ENCODE peak calls at places on chromosomes 2 and 18, in six cellular contexts. One of them, this sample, is unnamed. For H3K4me1, the result is how much of the 10 kb centered on the place peaks cover.

GRCh38 chr2:136185991-136186771 is 68.2 kb upstream of the CXCR4 start:
- DNase-seq in GM12878: no peak
- DNase-seq in SK-N-SH: no peak
- DNase-seq in psoas muscle: no peak
- DNase-seq in spleen: no peak
- DNase-seq in GM23248: peak
- DNase-seq in this sample: no peak

GRCh38 chr2:119068154-119068725 is 90.3 kb downstream of the C1QL2 start:
- DNase-seq in GM12878: no peak
- DNase-seq in SK-N-SH: no peak
- DNase-seq in psoas muscle: no peak
- DNase-seq in spleen: no peak
- DNase-seq in GM23248: no peak
- DNase-seq in this sample: no peak

GRCh38 chr18:42706618-42707017 is 408.9 kb downstream of the RIT2 start:
- DNase-seq in GM12878: no peak
- DNase-seq in SK-N-SH: no peak
- DNase-seq in psoas muscle: no peak
- DNase-seq in spleen: peak
- DNase-seq in GM23248: no peak
- DNase-seq in this sample: peak

GRCh38 chr2:176687944-176688343 is 418.7 kb downstream of the MTX2 start:
- DNase-seq in GM12878: no peak
- DNase-seq in SK-N-SH: no peak
- DNase-seq in psoas muscle: no peak
- DNase-seq in spleen: no peak
- DNase-seq in GM23248: no peak
- DNase-seq in this sample: no peak

GRCh38 chr2:26732446-26732845 is 31.6 kb upstream of the SLC35F6 start:
- DNase-seq in GM12878: no peak
- DNase-seq in SK-N-SH: peak
- DNase-seq in psoas muscle: no peak
- DNase-seq in spleen: peak
- DNase-seq in GM23248: no peak
- DNase-seq in this sample: no peak

GRCh38 chr2:198775737-198776136 is 682.0 kb downstream of the SATB2 start:
- DNase-seq in GM12878: no peak
- DNase-seq in SK-N-SH: no peak
- DNase-seq in psoas muscle: no peak
- DNase-seq in spleen: no peak
- DNase-seq in GM23248: no peak
- DNase-seq in this sample: no peak

GRCh38 chr2:170493698-170494097 is 221.4 kb upstream of the SP5 start:
- DNase-seq in GM12878: no peak
- DNase-seq in SK-N-SH: no peak
- DNase-seq in psoas muscle: no peak
- DNase-seq in spleen: no peak
- DNase-seq in GM23248: peak
- DNase-seq in this sample: peak

GRCh38 chr2:21041943-21042707 is 1.7 kb downstream of the APOB start:
- DNase-seq in GM12878: no peak
- DNase-seq in SK-N-SH: peak
- DNase-seq in psoas muscle: no peak
- DNase-seq in spleen: no peak
- DNase-seq in GM23248: peak
- DNase-seq in this sample: no peak

GRCh38 chr2:118443596-118443995 is 355.3 kb downstream of the INSIG2 start:
- DNase-seq in GM12878: no peak
- DNase-seq in SK-N-SH: no peak
- DNase-seq in psoas muscle: no peak
- DNase-seq in spleen: no peak
- DNase-seq in GM23248: peak
- DNase-seq in this sample: no peak

GRCh38 chr18:68874361-68874760 is 76.5 kb downstream of the CCDC102B start:
- DNase-seq in GM12878: no peak
- DNase-seq in SK-N-SH: no peak
- DNase-seq in psoas muscle: no peak
- DNase-seq in spleen: no peak
- DNase-seq in GM23248: peak
- DNase-seq in this sample: no peak

GRCh38 chr2:14273650-14274049 is 358.9 kb upstream of the LRATD1 start:
- DNase-seq in GM12878: no peak
- DNase-seq in SK-N-SH: no peak
- DNase-seq in psoas muscle: no peak
- DNase-seq in spleen: no peak
- DNase-seq in GM23248: no peak
- DNase-seq in this sample: no peak

GRCh38 chr2:235556901-235557300 is 63.1 kb downstream of the AGAP1 start:
- DNase-seq in GM12878: no peak
- DNase-seq in SK-N-SH: no peak
- DNase-seq in psoas muscle: no peak
- DNase-seq in spleen: no peak
- DNase-seq in GM23248: no peak
- DNase-seq in this sample: no peak

GRCh38 chr18:21820035-21820810 is 79.6 kb downstream of the MIB1 start:
- DNase-seq in GM12878: no peak
- DNase-seq in SK-N-SH: peak
- DNase-seq in psoas muscle: no peak
- DNase-seq in spleen: no peak
- DNase-seq in GM23248: peak
- DNase-seq in this sample: peak

GRCh38 chr2:73292906-73293533 is 328 bp downstream of the EGR4 start:
- DNase-seq in GM12878: no peak
- DNase-seq in SK-N-SH: peak
- DNase-seq in psoas muscle: no peak
- DNase-seq in spleen: peak
- DNase-seq in GM23248: no peak
- DNase-seq in this sample: peak

GRCh38 chr2:74548919-74549684 is 4.6 kb downstream of the LOXL3 start:
- DNase-seq in GM12878: no peak
- DNase-seq in SK-N-SH: peak
- DNase-seq in psoas muscle: peak
- DNase-seq in spleen: peak
- DNase-seq in GM23248: peak
- DNase-seq in this sample: peak

DNA sequence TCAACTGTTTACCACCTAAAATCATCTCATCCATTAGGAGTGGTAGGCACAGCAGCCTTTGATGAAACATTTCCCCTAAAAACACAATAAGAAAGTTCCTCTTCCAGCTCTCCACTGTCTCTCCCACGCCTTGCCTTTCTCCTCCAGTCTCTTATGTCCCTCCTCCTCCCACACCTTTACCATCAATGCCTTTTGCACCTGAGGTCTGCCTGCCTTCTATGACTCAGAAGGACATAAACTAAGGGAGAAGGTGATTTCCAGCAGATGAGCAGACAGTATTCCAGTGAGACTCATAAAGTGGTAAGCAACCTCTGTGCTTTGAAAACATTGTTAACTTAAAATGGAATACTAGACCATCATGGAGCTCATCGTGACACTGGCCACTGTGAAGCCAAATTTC is 34.2 kb upstream of the NDUFV2 start:
- DNase-seq in GM12878: no peak
- DNase-seq in SK-N-SH: no peak
- DNase-seq in psoas muscle: no peak
- DNase-seq in spleen: no peak
- DNase-seq in GM23248: no peak
- DNase-seq in this sample: no peak
- H3K4me1 ChIP-seq in GM12878: half or more
- H3K4me1 ChIP-seq in SK-N-SH: under half
- H3K4me1 ChIP-seq in psoas muscle: under half
- H3K4me1 ChIP-seq in spleen: under half
- H3K4me1 ChIP-seq in GM23248: under half
- H3K4me1 ChIP-seq in this sample: under half

GRCh38 chr2:18297536-18298058 is 262.9 kb downstream of the RDH14 start:
- DNase-seq in GM12878: no peak
- DNase-seq in SK-N-SH: no peak
- DNase-seq in psoas muscle: no peak
- DNase-seq in spleen: no peak
- DNase-seq in GM23248: no peak
- DNase-seq in this sample: no peak

GRCh38 chr2:18301421-18302139 is 258.9 kb downstream of the RDH14 start:
- DNase-seq in GM12878: no peak
- DNase-seq in SK-N-SH: no peak
- DNase-seq in psoas muscle: no peak
- DNase-seq in spleen: no peak
- DNase-seq in GM23248: no peak
- DNase-seq in this sample: no peak

GRCh38 chr2:18304849-18305248 is 255.6 kb downstream of the RDH14 start:
- DNase-seq in GM12878: no peak
- DNase-seq in SK-N-SH: no peak
- DNase-seq in psoas muscle: no peak
- DNase-seq in spleen: no peak
- DNase-seq in GM23248: no peak
- DNase-seq in this sample: no peak

GRCh38 chr2:18299423-18300212 is 260.8 kb downstream of the RDH14 start:
- DNase-seq in GM12878: no peak
- DNase-seq in SK-N-SH: no peak
- DNase-seq in psoas muscle: no peak
- DNase-seq in spleen: no peak
- DNase-seq in GM23248: peak
- DNase-seq in this sample: peak
- H3K4me3 ChIP-seq in GM12878: no peak
- H3K4me3 ChIP-seq in SK-N-SH: peak
- H3K4me3 ChIP-seq in psoas muscle: no peak
- H3K4me3 ChIP-seq in spleen: no peak
- H3K4me3 ChIP-seq in GM23248: peak
- H3K4me3 ChIP-seq in this sample: peak

DNA sequence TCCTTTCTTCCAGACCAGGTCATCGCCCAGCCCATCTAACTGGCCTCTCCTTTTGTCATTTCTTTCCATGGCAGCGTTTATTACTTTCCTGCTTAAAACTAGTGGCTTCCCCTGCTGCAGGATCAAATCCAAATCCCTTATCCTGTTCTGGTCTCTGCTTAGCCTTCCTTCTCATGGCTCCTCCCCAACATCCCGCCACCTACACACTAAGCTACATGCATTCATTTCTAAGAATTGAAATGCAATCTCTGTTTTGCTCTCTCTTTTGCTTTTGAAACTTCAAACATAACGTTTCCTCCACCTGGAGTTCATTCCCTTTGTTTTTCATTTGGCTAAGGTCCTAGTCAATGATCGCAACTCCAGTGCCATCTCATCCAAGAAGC is 18.0 kb upstream of the DPP4 start:
- DNase-seq in GM12878: no peak
- DNase-seq in SK-N-SH: no peak
- DNase-seq in psoas muscle: no peak
- DNase-seq in spleen: no peak
- DNase-seq in GM23248: peak
- DNase-seq in this sample: no peak
- H3K4me1 ChIP-seq in GM12878: under half
- H3K4me1 ChIP-seq in SK-N-SH: under half
- H3K4me1 ChIP-seq in psoas muscle: under half
- H3K4me1 ChIP-seq in spleen: under half
- H3K4me1 ChIP-seq in GM23248: half or more
- H3K4me1 ChIP-seq in this sample: under half

DNA sequence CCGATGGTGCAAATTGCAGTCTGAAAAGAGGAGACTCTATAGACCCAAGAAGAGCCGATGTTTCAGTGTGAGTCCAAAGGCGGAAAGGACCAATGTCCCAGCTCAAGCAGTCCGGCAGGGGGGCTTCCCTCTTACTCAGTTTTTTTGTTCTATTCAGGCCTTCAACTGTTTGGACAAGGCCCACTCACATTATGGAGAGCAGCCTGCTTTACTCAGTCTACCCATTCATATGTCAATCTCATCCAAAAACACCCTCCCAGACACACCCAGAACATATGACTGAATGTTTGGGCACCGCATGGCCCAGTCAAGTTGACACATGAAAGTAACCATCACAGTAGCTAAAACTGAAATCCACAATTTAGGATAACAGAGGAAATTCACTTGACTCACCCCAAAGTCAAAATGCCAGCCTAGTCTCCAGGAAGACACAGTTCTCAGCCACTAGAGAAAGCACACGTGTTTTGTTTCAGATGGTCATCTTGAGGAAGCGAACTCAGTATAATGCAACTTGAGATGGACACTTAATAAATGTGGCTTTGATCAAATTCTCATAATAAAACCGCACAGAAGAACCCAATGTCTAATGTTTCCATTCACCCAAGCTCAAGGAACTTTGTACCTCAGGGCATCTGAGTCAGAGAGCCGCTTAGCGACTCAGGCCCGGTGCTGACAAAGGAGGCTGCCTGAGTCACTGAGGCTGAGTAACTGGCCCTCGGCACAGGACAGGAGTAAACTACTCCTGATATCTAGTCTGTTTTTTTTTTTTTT is 2.4 kb downstream of the FHL2 start:
- DNase-seq in GM12878: no peak
- DNase-seq in SK-N-SH: no peak
- DNase-seq in psoas muscle: peak
- DNase-seq in spleen: no peak
- DNase-seq in GM23248: peak
- DNase-seq in this sample: no peak
- H3K4me3 ChIP-seq in GM12878: no peak
- H3K4me3 ChIP-seq in SK-N-SH: peak
- H3K4me3 ChIP-seq in psoas muscle: peak
- H3K4me3 ChIP-seq in spleen: no peak
- H3K4me3 ChIP-seq in GM23248: peak
- H3K4me3 ChIP-seq in this sample: no peak

GRCh38 chr2:69577467-69578200 is 65.9 kb downstream of the AAK1 start:
- DNase-seq in GM12878: no peak
- DNase-seq in SK-N-SH: no peak
- DNase-seq in psoas muscle: peak
- DNase-seq in spleen: no peak
- DNase-seq in GM23248: no peak
- DNase-seq in this sample: no peak
- H3K4me1 ChIP-seq in GM12878: under half
- H3K4me1 ChIP-seq in SK-N-SH: under half
- H3K4me1 ChIP-seq in psoas muscle: half or more
- H3K4me1 ChIP-seq in spleen: under half
- H3K4me1 ChIP-seq in GM23248: under half
- H3K4me1 ChIP-seq in this sample: under half

GRCh38 chr2:111656436-111656835 is 227.6 kb downstream of the ANAPC1 start:
- DNase-seq in GM12878: no peak
- DNase-seq in SK-N-SH: no peak
- DNase-seq in psoas muscle: no peak
- DNase-seq in spleen: no peak
- DNase-seq in GM23248: no peak
- DNase-seq in this sample: no peak
- H3K4me3 ChIP-seq in GM12878: no peak
- H3K4me3 ChIP-seq in SK-N-SH: no peak
- H3K4me3 ChIP-seq in psoas muscle: no peak
- H3K4me3 ChIP-seq in spleen: no peak
- H3K4me3 ChIP-seq in GM23248: no peak
- H3K4me3 ChIP-seq in this sample: no peak

GRCh38 chr2:23430263-23430662 is 45.3 kb downstream of the KLHL29 start:
- DNase-seq in GM12878: no peak
- DNase-seq in SK-N-SH: no peak
- DNase-seq in psoas muscle: no peak
- DNase-seq in spleen: peak
- DNase-seq in GM23248: peak
- DNase-seq in this sample: no peak
- H3K4me1 ChIP-seq in GM12878: under half
- H3K4me1 ChIP-seq in SK-N-SH: under half
- H3K4me1 ChIP-seq in psoas muscle: under half
- H3K4me1 ChIP-seq in spleen: under half
- H3K4me1 ChIP-seq in GM23248: under half
- H3K4me1 ChIP-seq in this sample: under half